ENCODE peak calls at places on chromosomes 16 and 17, in ten cellular contexts. N is fibroblast of the aortic adventitia, I is cardiac fibroblast, F is lung, D is neural crest cell, Q is prostate gland, S is ovary, O is dorsolateral prefrontal cortex, W is psoas muscle, B is heart left ventricle. Z is an unnamed sample.

GRCh38 chr16:75244844-75245758 is 6.3 kb downstream of the BCAR1 start:
- DNase-seq in N (peak), I (peak), F (peak), D (no peak), Q (peak), S (peak), O (peak), W (peak), B (peak), Z (peak)

GRCh38 chr17:83004791-83005380 is 74.5 kb upstream of the METRNL start:
- DNase-seq in N (no peak), I (no peak), F (no peak), D (no peak), Q (no peak), S (no peak), O (no peak), W (no peak), B (no peak), Z (no peak)

GRCh38 chr17:1377334-1377733 is 22.7 kb downstream of the YWHAE start:
- DNase-seq in N (no peak), I (no peak), F (no peak), D (no peak), Q (no peak), S (no peak), O (no peak), W (no peak), B (no peak), Z (no peak)

GRCh38 chr17:48550313-48551205 is 5.7 kb upstream of the HOXB2 start:
- DNase-seq in N (no peak), I (no peak), F (no peak), D (no peak), Q (no peak), S (no peak), O (no peak), W (no peak), B (no peak), Z (no peak)

GRCh38 chr17:28549274-28550132 is 2.9 kb downstream of the UNC119 start:
- DNase-seq in N (no peak), I (no peak), F (no peak), D (no peak), Q (no peak), S (no peak), O (no peak), W (no peak), B (peak), Z (no peak)

GRCh38 chr16:470418-470817 is 45.0 kb downstream of the RAB11FIP3 start:
- DNase-seq in N (no peak), I (no peak), F (no peak), D (no peak), Q (no peak), S (no peak), O (no peak), W (no peak), B (no peak), Z (no peak)

GRCh38 chr17:36482611-36483504 is 3.6 kb upstream of the ZNHIT3 start:
- DNase-seq in N (peak), I (peak), F (peak), D (peak), Q (peak), S (peak), O (peak), W (peak), B (peak), Z (peak)

GRCh38 chr16:87375426-87376135 is 8.0 kb downstream of the FBXO31 start:
- DNase-seq in N (peak), I (peak), F (no peak), D (no peak), Q (no peak), S (no peak), O (no peak), W (peak), B (peak), Z (no peak)

GRCh38 chr17:77349976-77350830 is 209.4 kb downstream of the SEC14L1 start:
- DNase-seq in N (peak), I (peak), F (peak), D (no peak), Q (no peak), S (no peak), O (no peak), W (no peak), B (no peak), Z (peak)

GRCh38 chr16:51152691-51153261 is 1.7 kb upstream of the SALL1 start:
- DNase-seq in N (peak), I (peak), F (no peak), D (peak), Q (no peak), S (no peak), O (no peak), W (no peak), B (no peak), Z (no peak)

GRCh38 chr17:81350320-81350686 is 45.0 kb upstream of the BAHCC1 start:
- DNase-seq in N (no peak), I (no peak), F (no peak), D (no peak), Q (no peak), S (no peak), O (no peak), W (no peak), B (no peak), Z (no peak)

GRCh38 chr16:50955311-50955710 is 195.8 kb downstream of the SALL1 start:
- DNase-seq in N (no peak), I (no peak), F (no peak), D (no peak), Q (no peak), S (no peak), O (no peak), W (no peak), B (no peak), Z (no peak)

GRCh38 chr16:55663770-55664677 is 8.2 kb downstream of the SLC6A2 start:
- DNase-seq in N (no peak), I (no peak), F (no peak), D (no peak), Q (no peak), S (no peak), O (no peak), W (no peak), B (no peak), Z (no peak)

GRCh38 chr16:4743217-4743897 is 9.0 kb downstream of the DNAAF8 start:
- DNase-seq in N (no peak), I (peak), F (no peak), D (no peak), Q (no peak), S (no peak), O (no peak), W (peak), B (no peak), Z (no peak)

DNA sequence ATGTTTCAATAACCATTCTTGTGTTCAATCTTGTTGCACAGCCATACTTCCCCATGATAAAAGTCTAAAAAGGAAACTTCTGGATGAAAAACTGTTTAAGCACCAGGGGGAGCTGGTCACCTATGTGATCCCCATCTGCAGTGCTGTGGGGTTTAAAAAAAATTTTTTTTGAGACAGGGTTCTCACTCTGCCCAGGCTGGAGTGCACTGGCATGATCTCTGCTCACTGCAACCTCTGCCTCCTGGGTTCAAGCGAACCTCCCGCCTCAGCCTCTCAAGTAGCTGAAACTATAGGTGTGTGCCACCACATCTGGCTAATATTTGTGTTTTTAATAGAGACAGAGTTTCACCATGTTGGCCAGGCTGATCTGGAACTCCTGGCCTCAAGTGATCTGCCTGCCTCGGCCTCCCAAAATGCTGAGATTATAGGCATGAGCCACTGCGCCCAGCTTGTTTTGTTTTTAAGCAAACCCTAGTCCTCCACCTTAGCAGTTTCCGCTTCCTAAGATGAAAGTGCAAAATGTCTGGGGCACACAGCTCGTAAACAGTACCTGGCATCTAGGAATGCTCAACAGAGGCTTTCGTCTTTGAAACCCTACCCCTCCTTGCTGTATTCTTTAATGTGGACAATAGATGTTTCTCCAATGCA is 25.4 kb downstream of the DNAJA2 start:
- DNase-seq in N (peak), I (peak), F (no peak), D (peak), Q (no peak), S (no peak), O (no peak), W (no peak), B (no peak), Z (no peak)
- TF ChIP-seq CTCF in N (peak), I (peak), F (no peak), D (peak), Q (no peak), S (peak), O (peak), W (peak), B (peak), Z (peak)

GRCh38 chr16:68083239-68083781 is 1.9 kb upstream of the NFATC3 start:
- DNase-seq in N (no peak), I (no peak), F (no peak), D (no peak), Q (no peak), S (no peak), O (no peak), W (no peak), B (no peak), Z (no peak)

GRCh38 chr16:68083861-68084503 is 1.2 kb upstream of the NFATC3 start:
- DNase-seq in N (no peak), I (peak), F (no peak), D (no peak), Q (no peak), S (peak), O (no peak), W (no peak), B (no peak), Z (peak)

GRCh38 chr16:68082596-68083238 is 2.5 kb upstream of the NFATC3 start:
- DNase-seq in N (no peak), I (no peak), F (no peak), D (no peak), Q (no peak), S (no peak), O (no peak), W (no peak), B (peak), Z (no peak)

GRCh38 chr16:68079616-68080344 is 5.4 kb upstream of the NFATC3 start:
- DNase-seq in N (no peak), I (peak), F (peak), D (no peak), Q (no peak), S (peak), O (no peak), W (peak), B (peak), Z (no peak)

DNA sequence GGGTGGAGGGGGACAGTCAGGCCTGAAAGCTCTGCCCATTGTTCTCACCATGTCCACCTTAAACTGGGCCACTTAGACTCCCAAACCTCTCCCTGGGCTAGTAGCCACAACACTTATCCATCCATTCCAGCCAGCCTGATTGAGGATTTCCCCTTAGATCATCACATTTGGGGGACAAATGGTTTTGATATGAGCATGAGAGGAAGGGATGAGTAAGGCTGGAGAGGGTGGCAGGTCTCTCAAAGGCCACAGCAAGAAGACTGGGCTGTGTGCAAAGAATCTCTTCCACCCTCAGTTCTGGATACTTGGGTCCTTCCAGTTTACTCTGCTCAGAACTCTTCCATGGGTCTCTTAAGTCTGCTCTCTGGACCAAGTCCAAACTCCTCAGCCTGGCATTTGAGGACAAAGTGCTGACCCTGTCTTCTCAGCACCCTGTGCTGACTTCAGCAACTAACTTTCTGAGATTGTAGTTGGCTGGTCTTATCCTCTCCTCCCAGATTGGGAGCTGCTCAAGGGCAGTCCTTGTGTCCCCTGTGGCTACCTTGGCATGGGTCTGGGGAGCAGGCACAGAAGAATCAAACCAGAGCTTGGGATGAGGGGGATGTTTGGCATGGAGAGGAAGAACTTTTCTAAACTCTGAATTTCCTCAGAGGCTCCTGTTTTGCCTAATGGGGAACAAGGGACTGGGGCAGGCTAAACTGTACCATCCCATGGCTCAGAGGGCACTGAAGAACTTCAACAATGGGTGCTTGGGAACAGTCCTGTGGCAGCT is 3.2 kb upstream of the NFATC3 start:
- DNase-seq in N (no peak), I (no peak), F (no peak), D (no peak), Q (no peak), S (no peak), O (no peak), W (no peak), B (no peak), Z (no peak)
- TF ChIP-seq CTCF in N (no peak), I (no peak), F (no peak), D (no peak), Q (no peak), S (no peak), O (no peak), W (no peak), B (no peak), Z (no peak)

DNA sequence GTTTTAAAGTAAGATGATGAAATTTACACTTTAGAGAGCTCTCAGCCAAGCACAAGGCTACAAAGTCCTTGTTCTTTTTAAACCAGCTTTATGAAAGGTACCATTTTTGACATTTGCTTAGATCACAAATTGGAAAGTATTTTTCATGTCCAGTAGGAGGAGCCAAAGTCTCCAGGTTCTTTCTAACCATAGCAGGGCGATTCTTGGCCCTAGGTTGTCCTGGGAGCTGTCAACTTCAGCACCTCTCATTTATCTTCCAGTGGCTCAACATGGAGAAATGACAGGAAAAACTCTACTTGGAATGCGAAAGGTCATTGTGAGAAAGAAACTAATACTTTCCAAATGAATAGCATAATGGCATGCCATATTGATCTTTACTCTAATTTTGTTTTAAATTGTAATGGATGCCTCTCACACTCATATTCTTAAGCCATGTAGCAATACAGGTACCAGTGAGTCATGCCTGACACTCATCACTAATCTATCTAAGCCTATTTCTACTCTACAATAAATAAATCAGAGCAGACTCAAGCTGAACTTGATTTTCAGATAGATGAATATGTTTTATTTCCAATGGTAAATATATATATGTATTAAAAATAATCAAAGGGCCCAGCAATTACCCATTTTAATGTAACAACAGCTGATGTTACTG is 919.1 kb upstream of the EEF2KMT start:
- DNase-seq in N (no peak), I (peak), F (no peak), D (no peak), Q (no peak), S (no peak), O (no peak), W (no peak), B (no peak), Z (no peak)
- TF ChIP-seq CTCF in N (no peak), I (no peak), F (no peak), D (peak), Q (no peak), S (no peak), O (peak), W (no peak), B (no peak), Z (peak)

GRCh38 chr16:69311533-69312388 is 611 bp downstream of the VPS4A start:
- DNase-seq in N (no peak), I (peak), F (no peak), D (peak), Q (no peak), S (peak), O (no peak), W (peak), B (peak), Z (no peak)
- TF ChIP-seq CTCF in N (no peak), I (peak), F (no peak), D (no peak), Q (no peak), S (no peak), O (no peak), W (no peak), B (no peak), Z (no peak)

GRCh38 chr16:9941245-9941644 is 241.0 kb downstream of the GRIN2A start:
- DNase-seq in N (no peak), I (no peak), F (no peak), D (no peak), Q (no peak), S (no peak), O (no peak), W (no peak), B (no peak), Z (no peak)

GRCh38 chr16:9943121-9943520 is 239.1 kb downstream of the GRIN2A start:
- DNase-seq in N (no peak), I (no peak), F (no peak), D (no peak), Q (no peak), S (no peak), O (no peak), W (no peak), B (no peak), Z (no peak)

GRCh38 chr16:9949396-9949795 is 232.8 kb downstream of the GRIN2A start:
- DNase-seq in N (no peak), I (no peak), F (no peak), D (no peak), Q (no peak), S (no peak), O (no peak), W (no peak), B (no peak), Z (no peak)

GRCh38 chr16:9948933-9949332 is 233.3 kb downstream of the GRIN2A start:
- DNase-seq in N (no peak), I (no peak), F (no peak), D (no peak), Q (no peak), S (no peak), O (no peak), W (no peak), B (no peak), Z (no peak)

GRCh38 chr16:9946022-9946720 is 236.1 kb downstream of the GRIN2A start:
- DNase-seq in N (no peak), I (no peak), F (no peak), D (no peak), Q (no peak), S (no peak), O (no peak), W (no peak), B (no peak), Z (no peak)
- TF ChIP-seq CTCF in N (no peak), I (no peak), F (no peak), D (peak), Q (no peak), S (no peak), O (no peak), W (no peak), B (no peak), Z (no peak)

GRCh38 chr17:37768438-37768837 is 23.6 kb upstream of the HNF1B start:
- DNase-seq in N (no peak), I (no peak), F (no peak), D (no peak), Q (no peak), S (no peak), O (no peak), W (no peak), B (no peak), Z (no peak)

GRCh38 chr17:37774508-37774907 is 29.6 kb upstream of the HNF1B start:
- DNase-seq in N (no peak), I (no peak), F (no peak), D (no peak), Q (no peak), S (no peak), O (no peak), W (no peak), B (no peak), Z (no peak)

GRCh38 chr17:37772982-37773381 is 28.1 kb upstream of the HNF1B start:
- DNase-seq in N (no peak), I (no peak), F (no peak), D (no peak), Q (no peak), S (no peak), O (no peak), W (no peak), B (no peak), Z (no peak)

GRCh38 chr17:37769050-37769449 is 24.2 kb upstream of the HNF1B start:
- DNase-seq in N (no peak), I (no peak), F (no peak), D (no peak), Q (no peak), S (no peak), O (no peak), W (no peak), B (no peak), Z (no peak)

DNA sequence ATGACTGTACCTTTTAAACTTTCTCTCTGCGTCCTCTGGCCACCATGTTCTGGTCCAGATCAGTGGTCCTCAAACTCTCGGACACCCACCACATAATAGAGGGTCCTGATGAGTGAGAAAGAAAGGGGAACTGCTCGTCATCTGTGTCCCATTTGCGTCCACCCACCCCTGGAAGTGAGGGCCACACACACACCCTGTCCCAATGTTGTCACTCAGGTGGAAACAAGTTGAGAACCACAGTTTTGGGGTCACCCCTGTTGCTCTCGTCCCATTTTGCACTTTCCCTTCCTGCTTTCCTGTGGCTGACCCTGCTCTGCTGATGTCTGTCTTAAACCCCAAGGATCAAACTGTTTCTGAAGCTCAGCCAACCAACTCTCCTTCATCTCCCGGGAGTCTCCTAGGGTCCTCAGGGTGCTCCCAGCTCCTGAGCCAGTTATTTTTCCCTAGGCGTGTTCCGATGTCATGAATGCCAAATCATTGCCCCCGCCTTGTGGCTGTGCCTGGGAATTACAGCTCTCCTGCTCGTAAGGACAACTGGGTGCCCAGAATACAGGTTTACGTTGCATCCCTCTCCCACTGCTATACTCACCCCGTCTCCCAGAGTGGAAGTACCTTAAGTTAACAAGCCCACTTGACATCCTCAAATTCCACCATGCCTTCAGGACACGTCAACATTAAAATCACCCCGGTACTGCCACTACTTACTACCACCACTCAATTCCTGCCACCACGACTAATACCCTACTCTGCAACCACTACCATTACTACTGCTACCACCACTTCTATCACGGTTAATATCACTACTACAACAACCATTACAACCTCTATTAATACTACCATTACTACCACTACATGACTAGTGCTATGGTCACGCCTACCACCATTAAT is 26.0 kb upstream of the HNF1B start:
- DNase-seq in N (peak), I (peak), F (peak), D (peak), Q (peak), S (no peak), O (no peak), W (no peak), B (no peak), Z (peak)
- TF ChIP-seq CTCF in N (peak), I (peak), F (peak), D (peak), Q (no peak), S (no peak), O (peak), W (peak), B (peak), Z (peak)

GRCh38 chr16:85717393-85718152 is 28.8 kb upstream of the GINS2 start:
- DNase-seq in N (peak), I (peak), F (peak), D (peak), Q (peak), S (peak), O (peak), W (peak), B (peak), Z (no peak)
- TF ChIP-seq CTCF in N (peak), I (peak), F (peak), D (peak), Q (peak), S (peak), O (peak), W (peak), B (peak), Z (peak)